ENCODE peak calls at places on chromosomes 13 and 19, in four cellular contexts. One of them, this sample, is unnamed.

GRCh38 chr19:31538879-31539278 is 189.6 kb upstream of the TSHZ3 start:
- DNase-seq in left cardiac atrium: no peak
- DNase-seq in stimulated activated CD4-positive, alpha-beta T cell treated with anti-CD3 and anti-CD28 coated beads, TNF-alpha, amount 100 ng/mL, for 4 hours: no peak
- DNase-seq in endodermal cell: no peak
- DNase-seq in this sample: no peak

GRCh38 chr13:31756346-31756745 is 17.0 kb downstream of the RXFP2 start:
- DNase-seq in endodermal cell: no peak
- DNase-seq in stimulated activated CD4-positive, alpha-beta T cell treated with anti-CD3 and anti-CD28 coated beads, TNF-alpha, amount 100 ng/mL, for 4 hours: no peak
- DNase-seq in left cardiac atrium: no peak
- DNase-seq in this sample: no peak

GRCh38 chr13:29961036-29961685 is 110.7 kb upstream of the UBL3 start:
- DNase-seq in endodermal cell: no peak
- DNase-seq in left cardiac atrium: no peak
- DNase-seq in stimulated activated CD4-positive, alpha-beta T cell treated with anti-CD3 and anti-CD28 coated beads, TNF-alpha, amount 100 ng/mL, for 4 hours: no peak
- DNase-seq in this sample: no peak

GRCh38 chr19:54030895-54031586 is 32.7 kb downstream of the VSTM1 start:
- DNase-seq in endodermal cell: peak; percentile 59
- DNase-seq in stimulated activated CD4-positive, alpha-beta T cell treated with anti-CD3 and anti-CD28 coated beads, TNF-alpha, amount 100 ng/mL, for 4 hours: no peak
- DNase-seq in left cardiac atrium: no peak
- DNase-seq in this sample: no peak

GRCh38 chr19:17496337-17496997 is 15.0 kb upstream of the PGLS start:
- DNase-seq in stimulated activated CD4-positive, alpha-beta T cell treated with anti-CD3 and anti-CD28 coated beads, TNF-alpha, amount 100 ng/mL, for 4 hours: peak; percentile 61
- DNase-seq in left cardiac atrium: peak; percentile 77
- DNase-seq in endodermal cell: peak; percentile 96
- DNase-seq in this sample: peak; percentile 69

GRCh38 chr13:94708031-94708571 is 4.2 kb downstream of the SOX21 start:
- DNase-seq in stimulated activated CD4-positive, alpha-beta T cell treated with anti-CD3 and anti-CD28 coated beads, TNF-alpha, amount 100 ng/mL, for 4 hours: no peak
- DNase-seq in left cardiac atrium: no peak
- DNase-seq in endodermal cell: peak; percentile 84
- DNase-seq in this sample: no peak

GRCh38 chr19:16829822-16830289 is 658 bp downstream of the SIN3B start:
- DNase-seq in left cardiac atrium: no peak
- DNase-seq in stimulated activated CD4-positive, alpha-beta T cell treated with anti-CD3 and anti-CD28 coated beads, TNF-alpha, amount 100 ng/mL, for 4 hours: no peak
- DNase-seq in endodermal cell: no peak
- DNase-seq in this sample: no peak

GRCh38 chr19:43688059-43688763 is 18.2 kb upstream of the PLAUR start:
- DNase-seq in stimulated activated CD4-positive, alpha-beta T cell treated with anti-CD3 and anti-CD28 coated beads, TNF-alpha, amount 100 ng/mL, for 4 hours: no peak
- DNase-seq in left cardiac atrium: no peak
- DNase-seq in endodermal cell: no peak
- DNase-seq in this sample: no peak

GRCh38 chr13:50357586-50358118 is 342.4 kb downstream of the KCNRG start:
- DNase-seq in endodermal cell: no peak
- DNase-seq in left cardiac atrium: peak; percentile 34
- DNase-seq in stimulated activated CD4-positive, alpha-beta T cell treated with anti-CD3 and anti-CD28 coated beads, TNF-alpha, amount 100 ng/mL, for 4 hours: no peak
- DNase-seq in this sample: no peak

This sample was measured in stimulated activated CD8-positive, alpha-beta memory T cell treated with anti-CD3 and anti-CD28 coated beads, Interleukin-12 subunit alpha, Interleukin-12 subunit beta, amount 100 ng/mL, for 1 hour.